ENCODE peak calls at places on chromosomes 6 and 20, in nine cellular contexts. H, M, B, T, E, K, O, R and U are unnamed samples.

GRCh38 chr6:84581494-84582259 is 182.7 kb downstream of the TBX18 start:
- DNase-seq in H (no peak), M (no peak), B (no peak), T (no peak), E (peak; percentile 77), K (no peak), O (no peak), R (no peak), U (no peak)

GRCh38 chr20:7272512-7272911 is 505.0 kb downstream of the BMP2 start:
- DNase-seq in H (no peak), M (no peak), B (no peak), T (no peak), E (peak; percentile 28), K (no peak), O (no peak), R (no peak), U (no peak)

GRCh38 chr20:8461186-8461585 is 329.1 kb downstream of the PLCB1 start:
- DNase-seq in H (no peak), M (no peak), B (no peak), T (no peak), E (no peak), K (no peak), O (no peak), R (no peak), U (no peak)

GRCh38 chr6:9647599-9647998 is 767.3 kb downstream of the TFAP2A start:
- DNase-seq in H (no peak), M (no peak), B (no peak), T (no peak), E (peak; percentile 82), K (no peak), O (no peak), R (no peak), U (no peak)

GRCh38 chr6:46490425-46491200 is 636 bp downstream of the RCAN2 start:
- DNase-seq in H (no peak), M (peak; percentile 0), B (no peak), T (peak; percentile 36), E (no peak), K (no peak), O (no peak), R (no peak), U (no peak)

GRCh38 chr6:91436448-91436847 is 849.6 kb upstream of the MAP3K7 start:
- DNase-seq in H (no peak), M (no peak), B (no peak), T (no peak), E (no peak), K (no peak), O (no peak), R (no peak), U (no peak)

GRCh38 chr6:41846666-41847237 is 48.4 kb downstream of the USP49 start:
- DNase-seq in H (no peak), M (no peak), B (peak; percentile 11), T (peak; percentile 2), E (peak; percentile 98), K (no peak), O (peak; percentile 77), R (peak; percentile 66), U (peak; percentile 7)

GRCh38 chr6:143594647-143595046 is 83.1 kb upstream of the PHACTR2 start:
- DNase-seq in H (no peak), M (no peak), B (no peak), T (no peak), E (peak; percentile 47), K (no peak), O (no peak), R (peak; percentile 8), U (no peak)

GRCh38 chr6:141580988-141581387 is 551.7 kb upstream of the GJE1 start:
- DNase-seq in H (no peak), M (no peak), B (no peak), T (no peak), E (peak; percentile 80), K (no peak), O (no peak), R (no peak), U (no peak)

GRCh38 chr6:7282097-7282906 is 30.7 kb downstream of the SSR1 start:
- DNase-seq in H (no peak), M (no peak), B (no peak), T (no peak), E (no peak), K (no peak), O (peak; percentile 49), R (peak; percentile 15), U (no peak)

GRCh38 chr6:73691512-73691911 is 4.5 kb upstream of the CD109 start:
- DNase-seq in H (no peak), M (no peak), B (no peak), T (no peak), E (no peak), K (no peak), O (no peak), R (peak; percentile 26), U (no peak)

GRCh38 chr6:12026833-12027232 is 14.7 kb downstream of the HIVEP1 start:
- DNase-seq in H (no peak), M (no peak), B (no peak), T (no peak), E (no peak), K (no peak), O (no peak), R (no peak), U (no peak)

GRCh38 chr6:75750925-75751324 is 1.9 kb downstream of the MYO6 start:
- DNase-seq in H (no peak), M (no peak), B (no peak), T (no peak), E (no peak), K (no peak), O (no peak), R (no peak), U (no peak)